ENCODE peak calls at places on chromosomes 6 and 20, in ten cellular contexts. One of them, this sample, is unnamed.

GRCh38 chr6:99602519-99603420 is 3.9 kb upstream of the PRDM13 start:
- DNase-seq in pulmonary artery endothelial cell: no peak
- DNase-seq in iris pigment epithelial cell: no peak
- DNase-seq in GM04504: no peak
- DNase-seq in lower lobe of right lung: peak
- DNase-seq in HT-29: no peak
- DNase-seq in NCI-H2081: no peak
- DNase-seq in cardiac muscle cell: no peak
- DNase-seq in effector CD4-positive, alpha-beta T cell: no peak
- DNase-seq in stimulated activated CD8-positive, alpha-beta memory T cell treated with anti-CD3 and anti-CD28 coated beads, Interleukin-12 subunit alpha, Interleukin-12 subunit beta, amount 100 ng/mL, for 1 hour: no peak
- DNase-seq in this sample: no peak

GRCh38 chr6:36249010-36249409 is 20.9 kb upstream of the PNPLA1 start:
- DNase-seq in pulmonary artery endothelial cell: peak
- DNase-seq in iris pigment epithelial cell: peak
- DNase-seq in GM04504: no peak
- DNase-seq in lower lobe of right lung: no peak
- DNase-seq in HT-29: peak
- DNase-seq in NCI-H2081: no peak
- DNase-seq in cardiac muscle cell: no peak
- DNase-seq in effector CD4-positive, alpha-beta T cell: no peak
- DNase-seq in stimulated activated CD8-positive, alpha-beta memory T cell treated with anti-CD3 and anti-CD28 coated beads, Interleukin-12 subunit alpha, Interleukin-12 subunit beta, amount 100 ng/mL, for 1 hour: no peak
- DNase-seq in this sample: no peak

GRCh38 chr6:95725344-95725743 is 148.0 kb downstream of the MANEA start:
- DNase-seq in pulmonary artery endothelial cell: no peak
- DNase-seq in iris pigment epithelial cell: no peak
- DNase-seq in GM04504: no peak
- DNase-seq in lower lobe of right lung: no peak
- DNase-seq in HT-29: no peak
- DNase-seq in NCI-H2081: no peak
- DNase-seq in cardiac muscle cell: no peak
- DNase-seq in effector CD4-positive, alpha-beta T cell: no peak
- DNase-seq in stimulated activated CD8-positive, alpha-beta memory T cell treated with anti-CD3 and anti-CD28 coated beads, Interleukin-12 subunit alpha, Interleukin-12 subunit beta, amount 100 ng/mL, for 1 hour: no peak
- DNase-seq in this sample: no peak

GRCh38 chr6:91305755-91306154 is 718.9 kb upstream of the MAP3K7 start:
- DNase-seq in pulmonary artery endothelial cell: no peak
- DNase-seq in iris pigment epithelial cell: no peak
- DNase-seq in GM04504: no peak
- DNase-seq in lower lobe of right lung: no peak
- DNase-seq in HT-29: no peak
- DNase-seq in NCI-H2081: no peak
- DNase-seq in cardiac muscle cell: no peak
- DNase-seq in effector CD4-positive, alpha-beta T cell: no peak
- DNase-seq in stimulated activated CD8-positive, alpha-beta memory T cell treated with anti-CD3 and anti-CD28 coated beads, Interleukin-12 subunit alpha, Interleukin-12 subunit beta, amount 100 ng/mL, for 1 hour: no peak
- DNase-seq in this sample: no peak

GRCh38 chr6:164502838-164503237 is 806.6 kb downstream of the C6orf118 start:
- DNase-seq in pulmonary artery endothelial cell: no peak
- DNase-seq in iris pigment epithelial cell: no peak
- DNase-seq in GM04504: no peak
- DNase-seq in lower lobe of right lung: no peak
- DNase-seq in HT-29: no peak
- DNase-seq in NCI-H2081: peak
- DNase-seq in cardiac muscle cell: peak
- DNase-seq in effector CD4-positive, alpha-beta T cell: no peak
- DNase-seq in stimulated activated CD8-positive, alpha-beta memory T cell treated with anti-CD3 and anti-CD28 coated beads, Interleukin-12 subunit alpha, Interleukin-12 subunit beta, amount 100 ng/mL, for 1 hour: no peak
- DNase-seq in this sample: no peak

GRCh38 chr20:45341939-45342862 is 6.0 kb downstream of the SDC4 start:
- DNase-seq in pulmonary artery endothelial cell: no peak
- DNase-seq in iris pigment epithelial cell: peak
- DNase-seq in GM04504: no peak
- DNase-seq in lower lobe of right lung: peak
- DNase-seq in HT-29: peak
- DNase-seq in NCI-H2081: no peak
- DNase-seq in cardiac muscle cell: peak
- DNase-seq in effector CD4-positive, alpha-beta T cell: no peak
- DNase-seq in stimulated activated CD8-positive, alpha-beta memory T cell treated with anti-CD3 and anti-CD28 coated beads, Interleukin-12 subunit alpha, Interleukin-12 subunit beta, amount 100 ng/mL, for 1 hour: no peak
- DNase-seq in this sample: no peak

GRCh38 chr6:46651006-46651405 is 1.6 kb downstream of the CYP39A1 start:
- DNase-seq in pulmonary artery endothelial cell: no peak
- DNase-seq in iris pigment epithelial cell: peak
- DNase-seq in GM04504: no peak
- DNase-seq in lower lobe of right lung: no peak
- DNase-seq in HT-29: no peak
- DNase-seq in NCI-H2081: no peak
- DNase-seq in cardiac muscle cell: no peak
- DNase-seq in effector CD4-positive, alpha-beta T cell: no peak
- DNase-seq in stimulated activated CD8-positive, alpha-beta memory T cell treated with anti-CD3 and anti-CD28 coated beads, Interleukin-12 subunit alpha, Interleukin-12 subunit beta, amount 100 ng/mL, for 1 hour: no peak
- DNase-seq in this sample: no peak

GRCh38 chr6:113694278-113695077 is 162.7 kb upstream of the MARCKS start:
- DNase-seq in pulmonary artery endothelial cell: no peak
- DNase-seq in iris pigment epithelial cell: peak
- DNase-seq in GM04504: peak
- DNase-seq in lower lobe of right lung: no peak
- DNase-seq in HT-29: no peak
- DNase-seq in NCI-H2081: no peak
- DNase-seq in cardiac muscle cell: no peak
- DNase-seq in effector CD4-positive, alpha-beta T cell: no peak
- DNase-seq in stimulated activated CD8-positive, alpha-beta memory T cell treated with anti-CD3 and anti-CD28 coated beads, Interleukin-12 subunit alpha, Interleukin-12 subunit beta, amount 100 ng/mL, for 1 hour: no peak
- DNase-seq in this sample: no peak

GRCh38 chr20:53298260-53298659 is 295.4 kb downstream of the ZNF217 start:
- DNase-seq in pulmonary artery endothelial cell: no peak
- DNase-seq in iris pigment epithelial cell: no peak
- DNase-seq in GM04504: no peak
- DNase-seq in lower lobe of right lung: no peak
- DNase-seq in HT-29: no peak
- DNase-seq in NCI-H2081: no peak
- DNase-seq in cardiac muscle cell: no peak
- DNase-seq in effector CD4-positive, alpha-beta T cell: no peak
- DNase-seq in stimulated activated CD8-positive, alpha-beta memory T cell treated with anti-CD3 and anti-CD28 coated beads, Interleukin-12 subunit alpha, Interleukin-12 subunit beta, amount 100 ng/mL, for 1 hour: no peak
- DNase-seq in this sample: no peak

GRCh38 chr6:158110986-158111385 is 57.1 kb downstream of the SERAC1 start:
- DNase-seq in pulmonary artery endothelial cell: no peak
- DNase-seq in iris pigment epithelial cell: no peak
- DNase-seq in GM04504: no peak
- DNase-seq in lower lobe of right lung: no peak
- DNase-seq in HT-29: no peak
- DNase-seq in NCI-H2081: no peak
- DNase-seq in cardiac muscle cell: no peak
- DNase-seq in effector CD4-positive, alpha-beta T cell: no peak
- DNase-seq in stimulated activated CD8-positive, alpha-beta memory T cell treated with anti-CD3 and anti-CD28 coated beads, Interleukin-12 subunit alpha, Interleukin-12 subunit beta, amount 100 ng/mL, for 1 hour: no peak
- DNase-seq in this sample: no peak

GRCh38 chr6:53651764-53652401 is 13.7 kb downstream of the KLHL31 start:
- DNase-seq in pulmonary artery endothelial cell: peak
- DNase-seq in iris pigment epithelial cell: peak
- DNase-seq in GM04504: no peak
- DNase-seq in lower lobe of right lung: peak
- DNase-seq in HT-29: peak
- DNase-seq in NCI-H2081: peak
- DNase-seq in cardiac muscle cell: peak
- DNase-seq in effector CD4-positive, alpha-beta T cell: peak
- DNase-seq in stimulated activated CD8-positive, alpha-beta memory T cell treated with anti-CD3 and anti-CD28 coated beads, Interleukin-12 subunit alpha, Interleukin-12 subunit beta, amount 100 ng/mL, for 1 hour: peak
- DNase-seq in this sample: peak

GRCh38 chr6:54586251-54586650 is 260.3 kb upstream of the FAM83B start:
- DNase-seq in pulmonary artery endothelial cell: no peak
- DNase-seq in iris pigment epithelial cell: peak
- DNase-seq in GM04504: peak
- DNase-seq in lower lobe of right lung: no peak
- DNase-seq in HT-29: no peak
- DNase-seq in NCI-H2081: no peak
- DNase-seq in cardiac muscle cell: no peak
- DNase-seq in effector CD4-positive, alpha-beta T cell: no peak
- DNase-seq in stimulated activated CD8-positive, alpha-beta memory T cell treated with anti-CD3 and anti-CD28 coated beads, Interleukin-12 subunit alpha, Interleukin-12 subunit beta, amount 100 ng/mL, for 1 hour: no peak
- DNase-seq in this sample: no peak

GRCh38 chr6:111586554-111586953 is 19.1 kb downstream of the TRAF3IP2 start:
- DNase-seq in pulmonary artery endothelial cell: no peak
- DNase-seq in iris pigment epithelial cell: no peak
- DNase-seq in GM04504: no peak
- DNase-seq in lower lobe of right lung: no peak
- DNase-seq in HT-29: no peak
- DNase-seq in NCI-H2081: no peak
- DNase-seq in cardiac muscle cell: no peak
- DNase-seq in effector CD4-positive, alpha-beta T cell: no peak
- DNase-seq in stimulated activated CD8-positive, alpha-beta memory T cell treated with anti-CD3 and anti-CD28 coated beads, Interleukin-12 subunit alpha, Interleukin-12 subunit beta, amount 100 ng/mL, for 1 hour: no peak
- DNase-seq in this sample: no peak

GRCh38 chr20:38113401-38114325 is 51.4 kb downstream of the TGM2 start:
- DNase-seq in pulmonary artery endothelial cell: no peak
- DNase-seq in iris pigment epithelial cell: peak
- DNase-seq in GM04504: no peak
- DNase-seq in lower lobe of right lung: no peak
- DNase-seq in HT-29: peak
- DNase-seq in NCI-H2081: no peak
- DNase-seq in cardiac muscle cell: peak
- DNase-seq in effector CD4-positive, alpha-beta T cell: no peak
- DNase-seq in stimulated activated CD8-positive, alpha-beta memory T cell treated with anti-CD3 and anti-CD28 coated beads, Interleukin-12 subunit alpha, Interleukin-12 subunit beta, amount 100 ng/mL, for 1 hour: no peak
- DNase-seq in this sample: no peak

GRCh38 chr20:62138204-62138543 is 5.0 kb downstream of the PSMA7 start:
- DNase-seq in pulmonary artery endothelial cell: no peak
- DNase-seq in iris pigment epithelial cell: no peak
- DNase-seq in GM04504: no peak
- DNase-seq in lower lobe of right lung: no peak
- DNase-seq in HT-29: no peak
- DNase-seq in NCI-H2081: no peak
- DNase-seq in cardiac muscle cell: no peak
- DNase-seq in effector CD4-positive, alpha-beta T cell: no peak
- DNase-seq in stimulated activated CD8-positive, alpha-beta memory T cell treated with anti-CD3 and anti-CD28 coated beads, Interleukin-12 subunit alpha, Interleukin-12 subunit beta, amount 100 ng/mL, for 1 hour: no peak
- DNase-seq in this sample: no peak

GRCh38 chr6:3510617-3511016 is 53.8 kb upstream of the SLC22A23 start:
- DNase-seq in pulmonary artery endothelial cell: no peak
- DNase-seq in iris pigment epithelial cell: no peak
- DNase-seq in GM04504: no peak
- DNase-seq in lower lobe of right lung: no peak
- DNase-seq in HT-29: no peak
- DNase-seq in NCI-H2081: no peak
- DNase-seq in cardiac muscle cell: no peak
- DNase-seq in effector CD4-positive, alpha-beta T cell: no peak
- DNase-seq in stimulated activated CD8-positive, alpha-beta memory T cell treated with anti-CD3 and anti-CD28 coated beads, Interleukin-12 subunit alpha, Interleukin-12 subunit beta, amount 100 ng/mL, for 1 hour: no peak
- DNase-seq in this sample: no peak

GRCh38 chr20:4152696-4153235 is 137.4 kb upstream of the RNF24 start:
- DNase-seq in pulmonary artery endothelial cell: no peak
- DNase-seq in iris pigment epithelial cell: no peak
- DNase-seq in GM04504: no peak
- DNase-seq in lower lobe of right lung: no peak
- DNase-seq in HT-29: no peak
- DNase-seq in NCI-H2081: no peak
- DNase-seq in cardiac muscle cell: no peak
- DNase-seq in effector CD4-positive, alpha-beta T cell: no peak
- DNase-seq in stimulated activated CD8-positive, alpha-beta memory T cell treated with anti-CD3 and anti-CD28 coated beads, Interleukin-12 subunit alpha, Interleukin-12 subunit beta, amount 100 ng/mL, for 1 hour: no peak
- DNase-seq in this sample: no peak

GRCh38 chr6:119720160-119720559 is 370.6 kb upstream of the MAN1A1 start:
- DNase-seq in pulmonary artery endothelial cell: no peak
- DNase-seq in iris pigment epithelial cell: no peak
- DNase-seq in GM04504: no peak
- DNase-seq in lower lobe of right lung: no peak
- DNase-seq in HT-29: no peak
- DNase-seq in NCI-H2081: no peak
- DNase-seq in cardiac muscle cell: no peak
- DNase-seq in effector CD4-positive, alpha-beta T cell: no peak
- DNase-seq in stimulated activated CD8-positive, alpha-beta memory T cell treated with anti-CD3 and anti-CD28 coated beads, Interleukin-12 subunit alpha, Interleukin-12 subunit beta, amount 100 ng/mL, for 1 hour: no peak
- DNase-seq in this sample: no peak

GRCh38 chr6:41469951-41470340 is 76.2 kb upstream of the FOXP4 start:
- DNase-seq in pulmonary artery endothelial cell: no peak
- DNase-seq in iris pigment epithelial cell: peak
- DNase-seq in GM04504: no peak
- DNase-seq in lower lobe of right lung: peak
- DNase-seq in HT-29: no peak
- DNase-seq in NCI-H2081: no peak
- DNase-seq in cardiac muscle cell: no peak
- DNase-seq in effector CD4-positive, alpha-beta T cell: no peak
- DNase-seq in stimulated activated CD8-positive, alpha-beta memory T cell treated with anti-CD3 and anti-CD28 coated beads, Interleukin-12 subunit alpha, Interleukin-12 subunit beta, amount 100 ng/mL, for 1 hour: no peak
- DNase-seq in this sample: peak

GRCh38 chr20:9021699-9022098 is 47.2 kb upstream of the PLCB4 start:
- DNase-seq in pulmonary artery endothelial cell: no peak
- DNase-seq in iris pigment epithelial cell: peak
- DNase-seq in GM04504: no peak
- DNase-seq in lower lobe of right lung: no peak
- DNase-seq in HT-29: no peak
- DNase-seq in NCI-H2081: no peak
- DNase-seq in cardiac muscle cell: no peak
- DNase-seq in effector CD4-positive, alpha-beta T cell: no peak
- DNase-seq in stimulated activated CD8-positive, alpha-beta memory T cell treated with anti-CD3 and anti-CD28 coated beads, Interleukin-12 subunit alpha, Interleukin-12 subunit beta, amount 100 ng/mL, for 1 hour: no peak
- DNase-seq in this sample: no peak

GRCh38 chr6:156068870-156069269 is 613.2 kb upstream of the NOX3 start:
- DNase-seq in pulmonary artery endothelial cell: no peak
- DNase-seq in iris pigment epithelial cell: no peak
- DNase-seq in GM04504: no peak
- DNase-seq in lower lobe of right lung: no peak
- DNase-seq in HT-29: no peak
- DNase-seq in NCI-H2081: no peak
- DNase-seq in cardiac muscle cell: no peak
- DNase-seq in effector CD4-positive, alpha-beta T cell: no peak
- DNase-seq in stimulated activated CD8-positive, alpha-beta memory T cell treated with anti-CD3 and anti-CD28 coated beads, Interleukin-12 subunit alpha, Interleukin-12 subunit beta, amount 100 ng/mL, for 1 hour: no peak
- DNase-seq in this sample: no peak

GRCh38 chr6:39952170-39952569 is 17.9 kb upstream of the MOCS1 start:
- DNase-seq in pulmonary artery endothelial cell: no peak
- DNase-seq in iris pigment epithelial cell: peak
- DNase-seq in GM04504: peak
- DNase-seq in lower lobe of right lung: no peak
- DNase-seq in HT-29: no peak
- DNase-seq in NCI-H2081: no peak
- DNase-seq in cardiac muscle cell: no peak
- DNase-seq in effector CD4-positive, alpha-beta T cell: no peak
- DNase-seq in stimulated activated CD8-positive, alpha-beta memory T cell treated with anti-CD3 and anti-CD28 coated beads, Interleukin-12 subunit alpha, Interleukin-12 subunit beta, amount 100 ng/mL, for 1 hour: no peak
- DNase-seq in this sample: no peak

GRCh38 chr6:111625099-111625416 is 19.4 kb upstream of the TRAF3IP2 start:
- DNase-seq in pulmonary artery endothelial cell: no peak
- DNase-seq in iris pigment epithelial cell: no peak
- DNase-seq in GM04504: no peak
- DNase-seq in lower lobe of right lung: no peak
- DNase-seq in HT-29: no peak
- DNase-seq in NCI-H2081: no peak
- DNase-seq in cardiac muscle cell: no peak
- DNase-seq in effector CD4-positive, alpha-beta T cell: no peak
- DNase-seq in stimulated activated CD8-positive, alpha-beta memory T cell treated with anti-CD3 and anti-CD28 coated beads, Interleukin-12 subunit alpha, Interleukin-12 subunit beta, amount 100 ng/mL, for 1 hour: no peak
- DNase-seq in this sample: no peak

GRCh38 chr20:45902199-45902701 is 9.7 kb downstream of the PLTP start:
- DNase-seq in pulmonary artery endothelial cell: no peak
- DNase-seq in iris pigment epithelial cell: no peak
- DNase-seq in GM04504: no peak
- DNase-seq in lower lobe of right lung: no peak
- DNase-seq in HT-29: no peak
- DNase-seq in NCI-H2081: no peak
- DNase-seq in cardiac muscle cell: no peak
- DNase-seq in effector CD4-positive, alpha-beta T cell: no peak
- DNase-seq in stimulated activated CD8-positive, alpha-beta memory T cell treated with anti-CD3 and anti-CD28 coated beads, Interleukin-12 subunit alpha, Interleukin-12 subunit beta, amount 100 ng/mL, for 1 hour: no peak
- DNase-seq in this sample: no peak

GRCh38 chr20:32326507-32326851 is 31.7 kb upstream of the ASXL1 start:
- DNase-seq in pulmonary artery endothelial cell: no peak
- DNase-seq in iris pigment epithelial cell: peak
- DNase-seq in GM04504: no peak
- DNase-seq in lower lobe of right lung: no peak
- DNase-seq in HT-29: peak
- DNase-seq in NCI-H2081: peak
- DNase-seq in cardiac muscle cell: no peak
- DNase-seq in effector CD4-positive, alpha-beta T cell: no peak
- DNase-seq in stimulated activated CD8-positive, alpha-beta memory T cell treated with anti-CD3 and anti-CD28 coated beads, Interleukin-12 subunit alpha, Interleukin-12 subunit beta, amount 100 ng/mL, for 1 hour: no peak
- DNase-seq in this sample: no peak

GRCh38 chr6:33861722-33862121 is 57.9 kb upstream of the MLN start:
- DNase-seq in pulmonary artery endothelial cell: no peak
- DNase-seq in iris pigment epithelial cell: no peak
- DNase-seq in GM04504: no peak
- DNase-seq in lower lobe of right lung: no peak
- DNase-seq in HT-29: no peak
- DNase-seq in NCI-H2081: peak
- DNase-seq in cardiac muscle cell: no peak
- DNase-seq in effector CD4-positive, alpha-beta T cell: no peak
- DNase-seq in stimulated activated CD8-positive, alpha-beta memory T cell treated with anti-CD3 and anti-CD28 coated beads, Interleukin-12 subunit alpha, Interleukin-12 subunit beta, amount 100 ng/mL, for 1 hour: no peak
- DNase-seq in this sample: no peak

GRCh38 chr20:49345538-49345937 is 67.7 kb upstream of the ZNFX1 start:
- DNase-seq in pulmonary artery endothelial cell: peak
- DNase-seq in iris pigment epithelial cell: peak
- DNase-seq in GM04504: peak
- DNase-seq in lower lobe of right lung: no peak
- DNase-seq in HT-29: no peak
- DNase-seq in NCI-H2081: no peak
- DNase-seq in cardiac muscle cell: no peak
- DNase-seq in effector CD4-positive, alpha-beta T cell: no peak
- DNase-seq in stimulated activated CD8-positive, alpha-beta memory T cell treated with anti-CD3 and anti-CD28 coated beads, Interleukin-12 subunit alpha, Interleukin-12 subunit beta, amount 100 ng/mL, for 1 hour: no peak
- DNase-seq in this sample: no peak

GRCh38 chr20:34268851-34269668 is 27.8 kb downstream of the ASIP start:
- DNase-seq in pulmonary artery endothelial cell: no peak
- DNase-seq in iris pigment epithelial cell: peak
- DNase-seq in GM04504: no peak
- DNase-seq in lower lobe of right lung: peak
- DNase-seq in HT-29: no peak
- DNase-seq in NCI-H2081: no peak
- DNase-seq in cardiac muscle cell: no peak
- DNase-seq in effector CD4-positive, alpha-beta T cell: no peak
- DNase-seq in stimulated activated CD8-positive, alpha-beta memory T cell treated with anti-CD3 and anti-CD28 coated beads, Interleukin-12 subunit alpha, Interleukin-12 subunit beta, amount 100 ng/mL, for 1 hour: peak
- DNase-seq in this sample: peak